ENCODE peak calls at places on chromosome 6, in six cellular contexts. S is NCI-H82; V is pulmonary artery endothelial cell; D is CD8-positive, alpha-beta memory T cell; C is activated gamma-delta T cell treated with Interleukin-2 at 50 U/mL for 16 hours; M is ACHN. X is an unnamed sample.

GRCh38 chr6:19492631-19493030 is 344.5 kb upstream of the ID4 start:
- DNase-seq in V (no peak), M (no peak), D (no peak), S (no peak), C (no peak), X (no peak)

GRCh38 chr6:78942451-78942850 is 75.1 kb downstream of the IRAK1BP1 start:
- DNase-seq in M (no peak), D (no peak), S (no peak), V (no peak), C (no peak), X (no peak)

GRCh38 chr6:134678436-134678889 is 271.4 kb downstream of the ALDH8A1 start:
- DNase-seq in S (no peak), C (no peak), V (peak), D (no peak), M (no peak), X (no peak)

GRCh38 chr6:159852877-159853276 is 37.9 kb upstream of the MAS1 start:
- DNase-seq in V (no peak), C (no peak), D (no peak), S (peak), M (peak), X (no peak)

GRCh38 chr6:137246164-137246563 is 27.0 kb upstream of the IFNGR1 start:
- DNase-seq in S (no peak), V (no peak), M (no peak), C (no peak), D (no peak), X (no peak)

GRCh38 chr6:73801652-73802268 is 105.8 kb downstream of the CD109 start:
- DNase-seq in V (no peak), D (no peak), M (no peak), S (no peak), C (no peak), X (no peak)

GRCh38 chr6:33607784-33608161 is 13.3 kb upstream of the ITPR3 start:
- DNase-seq in V (no peak), S (peak), C (no peak), M (peak), D (no peak), X (peak)

GRCh38 chr6:155187096-155187495 is 76.7 kb upstream of the CLDN20 start:
- DNase-seq in S (no peak), D (no peak), M (no peak), C (no peak), V (no peak), X (no peak)

GRCh38 chr6:121437861-121438651 is 2.6 kb downstream of the GJA1 start:
- DNase-seq in D (no peak), C (no peak), V (no peak), S (peak), M (peak), X (no peak)

GRCh38 chr6:25503686-25504085 is 148.3 kb upstream of the SCGN start:
- DNase-seq in S (peak), M (no peak), D (no peak), V (no peak), C (no peak), X (no peak)

GRCh38 chr6:152207915-152208714 is 400.6 kb downstream of the ESR1 start:
- DNase-seq in M (no peak), S (no peak), V (no peak), C (no peak), D (no peak), X (no peak)

GRCh38 chr6:99822741-99823512 is 171.1 kb downstream of the MCHR2 start:
- DNase-seq in V (no peak), C (no peak), M (peak), S (peak), D (no peak), X (no peak)

GRCh38 chr6:14533446-14533845 is 415.9 kb downstream of the CD83 start:
- DNase-seq in M (no peak), V (no peak), C (no peak), S (no peak), D (no peak), X (no peak)

GRCh38 chr6:82957171-82957894 is 108.3 kb downstream of the UBE3D start:
- DNase-seq in D (no peak), V (no peak), C (no peak), S (no peak), M (no peak), X (no peak)

GRCh38 chr6:134169881-134170486 is 117.6 kb upstream of the SLC2A12 start:
- DNase-seq in V (no peak), S (peak), D (no peak), M (no peak), C (no peak), X (no peak)

GRCh38 chr6:54037277-54037779 is 73.9 kb upstream of the MLIP start:
- DNase-seq in S (no peak), C (no peak), V (no peak), D (no peak), M (no peak), X (no peak)

GRCh38 chr6:163825033-163825432 is 410.5 kb downstream of the QKI start:
- DNase-seq in D (no peak), M (peak), V (no peak), S (no peak), C (no peak), X (no peak)

GRCh38 chr6:134195164-134195906 is 122.6 kb downstream of the SGK1 start:
- DNase-seq in C (no peak), S (no peak), D (no peak), M (no peak), V (no peak), X (no peak)

GRCh38 chr6:158978752-158979151 is 21.2 kb downstream of the RSPH3 start:
- DNase-seq in S (no peak), C (no peak), M (no peak), V (no peak), D (no peak), X (no peak)

GRCh38 chr6:134424131-134424794 is 106.4 kb upstream of the SGK1 start:
- DNase-seq in V (no peak), C (no peak), M (no peak), D (no peak), S (no peak), X (no peak)

GRCh38 chr6:31285982-31286381 is 14.1 kb upstream of the HLA-C start:
- DNase-seq in M (no peak), S (no peak), D (no peak), C (no peak), V (no peak), X (no peak)

GRCh38 chr6:166450167-166450873 is 67.6 kb upstream of the MPC1 start:
- DNase-seq in C (no peak), V (no peak), D (no peak), M (no peak), S (no peak), X (no peak)

GRCh38 chr6:132132420-132132819 is 181.2 kb upstream of the CCN2 start:
- DNase-seq in M (no peak), D (no peak), S (no peak), C (no peak), V (peak), X (no peak)